ENCODE peak calls at places on chromosomes 4 and X, in nine cellular contexts. S is skeletal muscle cell; N is brain microvascular endothelial cell; T is transverse colon; Y is SJCRH30; Q is cardiac muscle cell; M is epithelial cell of esophagus; F is CD4-positive, alpha-beta memory T cell; U is CD8-positive, alpha-beta T cell. H is an unnamed sample.

GRCh38 chr4:110224142-110224541 is 25.7 kb upstream of the ELOVL6 start:
- DNase-seq in S (no peak), N (no peak), T (no peak), Y (no peak), Q (no peak), M (no peak), F (no peak), U (no peak), H (no peak)

GRCh38 chr4:109735566-109736454 is 5.9 kb upstream of the PLA2G12A start:
- DNase-seq in S (no peak), N (peak; percentile 29), T (peak; percentile 31), Y (no peak), Q (peak; percentile 34), M (no peak), F (no peak), U (no peak), H (no peak)

GRCh38 chr4:127732623-127733199 is 2.5 kb downstream of the SLC25A31 start:
- DNase-seq in S (peak; percentile 4), N (peak; percentile 31), T (no peak), Y (peak; percentile 63), Q (peak; percentile 52), M (peak; percentile 61), F (no peak), U (no peak), H (peak; percentile 16)

GRCh38 chr4:132316738-132317137 is 832.4 kb upstream of the PCDH10 start:
- DNase-seq in S (no peak), N (no peak), T (no peak), Y (no peak), Q (no peak), M (peak; percentile 56), F (no peak), U (no peak), H (no peak)

GRCh38 chr4:26263165-26263564 is 57.6 kb upstream of the RBPJ start:
- DNase-seq in S (no peak), N (no peak), T (no peak), Y (no peak), Q (no peak), M (no peak), F (no peak), U (no peak), H (peak; percentile 18)

GRCh38 chr4:24529555-24529954 is 54.8 kb downstream of the DHX15 start:
- DNase-seq in S (no peak), N (no peak), T (no peak), Y (no peak), Q (no peak), M (no peak), F (no peak), U (no peak), H (no peak)

GRCh38 chrX:120306640-120307039 is 4.6 kb downstream of the TMEM255A start:
- DNase-seq in S (no peak), N (no peak), T (no peak), Y (no peak), Q (no peak), M (peak; percentile 4), F (no peak), U (no peak), H (no peak)

GRCh38 chr4:6513678-6514077 is 41.3 kb upstream of the PPP2R2C start:
- DNase-seq in S (no peak), N (no peak), T (no peak), Y (no peak), Q (no peak), M (no peak), F (no peak), U (no peak), H (no peak)

GRCh38 chrX:138287200-138287865 is 424.2 kb downstream of the FGF13 start:
- DNase-seq in S (no peak), N (no peak), T (no peak), Y (no peak), Q (peak; percentile 37), M (no peak), F (no peak), U (no peak), H (no peak)

GRCh38 chr4:26028133-26028792 is 114.2 kb downstream of the SMIM20 start:
- DNase-seq in S (no peak), N (no peak), T (no peak), Y (no peak), Q (no peak), M (no peak), F (no peak), U (no peak), H (no peak)

GRCh38 chrX:34426334-34426733 is 230.8 kb downstream of the TMEM47 start:
- DNase-seq in S (no peak), N (peak; percentile 9), T (no peak), Y (peak; percentile 0), Q (peak; percentile 7), M (peak; percentile 6), F (no peak), U (no peak), H (no peak)

GRCh38 chrX:63281465-63281864 is 69.7 kb downstream of the SPIN4 start:
- DNase-seq in S (no peak), N (no peak), T (no peak), Y (no peak), Q (no peak), M (no peak), F (no peak), U (no peak), H (no peak)

GRCh38 chr4:152510349-152511147 is 25.3 kb downstream of the FBXW7 start:
- DNase-seq in S (no peak), N (no peak), T (no peak), Y (no peak), Q (no peak), M (no peak), F (no peak), U (no peak), H (no peak)

GRCh38 chr4:30833206-30833605 is 113.0 kb downstream of the PCDH7 start:
- DNase-seq in S (no peak), N (no peak), T (no peak), Y (no peak), Q (peak; percentile 43), M (no peak), F (no peak), U (no peak), H (no peak)

GRCh38 chr4:8317474-8317873 is 47.9 kb downstream of the HTRA3 start:
- DNase-seq in S (no peak), N (no peak), T (no peak), Y (no peak), Q (no peak), M (no peak), F (no peak), U (no peak), H (no peak)

GRCh38 chr4:8314691-8315255 is 45.2 kb downstream of the HTRA3 start:
- DNase-seq in S (no peak), N (no peak), T (no peak), Y (no peak), Q (no peak), M (no peak), F (no peak), U (no peak), H (no peak)

GRCh38 chr4:8316911-8317351 is 47.4 kb downstream of the HTRA3 start:
- DNase-seq in S (no peak), N (no peak), T (no peak), Y (no peak), Q (no peak), M (no peak), F (no peak), U (no peak), H (no peak)

GRCh38 chr4:8316251-8316771 is 46.8 kb downstream of the HTRA3 start:
- DNase-seq in S (no peak), N (no peak), T (no peak), Y (no peak), Q (no peak), M (no peak), F (no peak), U (no peak), H (no peak)

GRCh38 chr4:8315343-8316250 is 46.0 kb downstream of the HTRA3 start:
- DNase-seq in S (peak; percentile 44), N (peak; percentile 71), T (peak; percentile 26), Y (peak; percentile 66), Q (peak; percentile 15), M (peak; percentile 84), F (no peak), U (no peak), H (no peak)
- H3K4me3 ChIP-seq in S (no peak overlapping the region), N (no peak overlapping the region), T (no peak overlapping the region), Y (no peak overlapping the region), Q (no peak overlapping the region), M (no peak overlapping the region), F (no peak overlapping the region), U (no peak overlapping the region), H (no peak overlapping the region)

DNA sequence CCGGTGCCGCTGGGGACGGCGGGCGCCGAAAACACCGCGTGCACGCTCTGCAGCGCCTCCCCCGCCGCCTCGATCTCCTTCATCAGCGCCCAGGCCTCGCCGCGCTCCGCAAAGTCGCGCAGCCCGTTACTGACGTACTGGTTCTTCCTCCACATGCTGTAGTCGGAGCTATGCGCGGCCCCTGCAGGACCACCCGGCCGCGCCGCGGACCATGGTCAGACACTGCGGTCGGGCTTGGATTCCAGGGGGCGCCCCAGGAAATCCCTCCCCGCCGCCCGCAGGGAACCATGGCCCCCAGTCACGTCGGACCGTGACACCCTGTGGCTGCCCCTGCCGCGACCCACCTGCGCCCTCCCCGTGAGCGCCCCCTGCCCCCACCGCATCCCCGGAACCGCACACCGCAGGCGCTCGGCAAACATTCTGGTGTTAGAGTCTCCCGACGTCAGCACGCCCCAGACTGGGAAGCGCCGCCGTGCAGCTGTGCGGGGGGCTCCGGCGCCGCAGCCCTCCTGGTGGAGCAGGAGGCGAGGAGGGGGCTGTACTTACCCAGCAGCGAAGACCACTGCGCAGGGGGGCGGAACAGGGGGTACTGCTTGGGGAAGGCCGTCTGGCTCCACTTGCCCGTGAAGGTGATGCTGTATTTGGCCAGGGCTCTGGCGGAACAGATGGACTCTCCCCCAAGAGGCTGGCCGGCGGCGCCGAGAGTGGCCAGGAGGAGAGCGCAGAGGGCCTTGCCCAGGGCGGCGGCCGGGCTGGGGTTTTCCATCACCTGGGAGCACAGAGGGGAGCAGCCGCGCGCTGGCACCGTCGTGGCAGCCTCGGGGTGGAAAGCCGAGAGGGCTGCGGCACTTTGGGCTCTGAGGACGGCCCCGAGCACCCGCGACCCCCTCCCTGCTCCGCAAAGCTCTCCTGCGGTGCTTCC is 816 bp downstream of the SPON2 start:
- DNase-seq in S (no peak), N (no peak), T (peak; percentile 50), Y (no peak), Q (peak; percentile 33), M (peak; percentile 9), F (peak; percentile 53), U (peak; percentile 43), H (no peak)
- H3K4me3 ChIP-seq in S (peak overlapping the region; percentile 63), N (peak overlapping the region; percentile 47), T (peak overlapping the region; percentile 38), Y (no peak overlapping the region), Q (peak overlapping the region; percentile 0), M (no peak overlapping the region), F (no peak overlapping the region), U (peak overlapping the region; percentile 45), H (no peak overlapping the region)

DNA sequence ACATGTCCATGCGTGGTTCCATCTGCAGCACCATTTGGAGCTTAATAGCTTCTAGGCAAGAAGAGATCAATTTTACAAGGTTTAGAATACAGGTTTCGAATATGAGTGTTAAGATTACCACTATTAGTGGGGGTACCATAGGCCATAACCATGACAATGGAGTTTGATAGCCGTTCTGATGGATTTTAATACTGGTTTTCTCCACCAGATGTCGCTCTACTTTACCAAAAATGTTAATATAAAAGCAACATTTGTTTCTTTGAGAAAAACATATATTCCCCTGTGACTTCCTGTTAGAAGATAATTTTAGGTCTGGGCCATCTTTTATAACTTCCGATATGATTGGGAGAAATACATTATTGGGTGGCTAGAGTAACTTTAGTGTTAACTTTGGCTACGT is 499.7 kb upstream of the POU3F4 start:
- DNase-seq in S (no peak), N (no peak), T (no peak), Y (peak; percentile 22), Q (no peak), M (peak; percentile 0), F (peak; percentile 2), U (no peak), H (no peak)
- H3K4me3 ChIP-seq in S (no peak overlapping the region), N (no peak overlapping the region), T (no peak overlapping the region), Y (no peak overlapping the region), Q (no peak overlapping the region), M (no peak overlapping the region), F (no peak overlapping the region), U (no peak overlapping the region), H (no peak overlapping the region)

GRCh38 chr4:1039493-1040343 is 28.3 kb downstream of the FGFRL1 start:
- DNase-seq in S (no peak), N (peak; percentile 28), T (peak; percentile 44), Y (peak; percentile 55), Q (peak; percentile 55), M (peak; percentile 53), F (no peak), U (no peak), H (no peak)
- H3K4me3 ChIP-seq in S (no peak overlapping the region), N (no peak overlapping the region), T (no peak overlapping the region), Y (no peak overlapping the region), Q (no peak overlapping the region), M (no peak overlapping the region), F (no peak overlapping the region), U (no peak overlapping the region), H (no peak overlapping the region)